ENCODE peak calls at places on chromosomes 11 and 22, in ten cellular contexts. U is astrocyte of the cerebellum, K is foreskin fibroblast, W is WERI-Rb-1, N is A549, F is left ventricle myocardium inferior, J is thoracic aorta, L is epithelial cell of proximal tubule, C is hepatocyte, D is fibroblast of lung. I is an unnamed sample.

GRCh38 chr11:11265994-11266606 is 87.0 kb downstream of the CSNK2A3 start:
- DNase-seq in U (no peak), K (no peak), W (peak), N (peak), F (no peak), J (no peak), L (no peak), C (peak), D (no peak), I (no peak)

GRCh38 chr11:13137778-13138400 is 128.8 kb downstream of the RASSF10 start:
- DNase-seq in U (no peak), K (no peak), W (no peak), N (peak), F (no peak), J (no peak), L (no peak), C (no peak), D (no peak), I (no peak)

GRCh38 chr11:63491614-63492372 is 826 bp upstream of the PLAAT5 start:
- DNase-seq in U (no peak), K (no peak), W (no peak), N (no peak), F (no peak), J (no peak), L (no peak), C (peak), D (peak), I (no peak)

GRCh38 chr11:71502871-71503435 is 24.1 kb upstream of the KRTAP5-7 start:
- DNase-seq in U (no peak), K (no peak), W (no peak), N (no peak), F (no peak), J (no peak), L (no peak), C (no peak), D (no peak), I (no peak)

GRCh38 chr11:100830978-100831732 is 144.1 kb downstream of the ARHGAP42 start:
- DNase-seq in U (peak), K (peak), W (no peak), N (peak), F (no peak), J (no peak), L (no peak), C (peak), D (peak), I (peak)

GRCh38 chr11:2812371-2812991 is 73.1 kb downstream of the CDKN1C start:
- DNase-seq in U (no peak), K (no peak), W (no peak), N (no peak), F (peak), J (no peak), L (no peak), C (peak), D (no peak), I (no peak)

GRCh38 chr11:5380740-5381342 is 2.8 kb upstream of the OR51M1 start:
- DNase-seq in U (peak), K (peak), W (peak), N (peak), F (peak), J (no peak), L (peak), C (peak), D (peak), I (no peak)

GRCh38 chr11:33290319-33290718 is 33.1 kb downstream of the HIPK3 start:
- DNase-seq in U (no peak), K (no peak), W (no peak), N (no peak), F (no peak), J (no peak), L (no peak), C (no peak), D (no peak), I (no peak)

GRCh38 chr22:44536411-44536810 is 38.4 kb upstream of the RTL6 start:
- DNase-seq in U (no peak), K (no peak), W (no peak), N (no peak), F (no peak), J (no peak), L (no peak), C (no peak), D (no peak), I (no peak)

GRCh38 chr11:129933866-129934265 is 38.5 kb upstream of the NFRKB start:
- DNase-seq in U (no peak), K (no peak), W (no peak), N (no peak), F (no peak), J (no peak), L (no peak), C (no peak), D (no peak), I (no peak)

GRCh38 chr11:62353841-62354240 is 16.6 kb downstream of the ASRGL1 start:
- DNase-seq in U (no peak), K (no peak), W (no peak), N (no peak), F (no peak), J (no peak), L (no peak), C (no peak), D (no peak), I (no peak)

GRCh38 chr22:32623943-32624342 is 149.3 kb downstream of the FBXO7 start:
- DNase-seq in U (peak), K (peak), W (no peak), N (no peak), F (peak), J (peak), L (no peak), C (peak), D (peak), I (peak)

GRCh38 chr22:48838846-48839730 is 988.6 kb downstream of the BRD1 start:
- DNase-seq in U (no peak), K (no peak), W (no peak), N (no peak), F (no peak), J (no peak), L (no peak), C (no peak), D (no peak), I (no peak)

GRCh38 chr22:26322179-26322905 is 106.7 kb upstream of the ASPHD2 start:
- DNase-seq in U (peak), K (peak), W (no peak), N (no peak), F (no peak), J (no peak), L (peak), C (no peak), D (no peak), I (no peak)

GRCh38 chr11:80083561-80083960 is 642.7 kb upstream of the TENM4 start:
- DNase-seq in U (no peak), K (no peak), W (no peak), N (no peak), F (no peak), J (no peak), L (no peak), C (peak), D (no peak), I (no peak)

GRCh38 chr11:33248416-33248957 is 8.7 kb upstream of the HIPK3 start:
- DNase-seq in U (no peak), K (no peak), W (no peak), N (no peak), F (no peak), J (no peak), L (peak), C (no peak), D (peak), I (no peak)

GRCh38 chr11:64225608-64226506 is at the start of the genes NUDT22 and TRPT1:
- DNase-seq in U (no peak), K (peak), W (peak), N (peak), F (peak), J (no peak), L (no peak), C (peak), D (peak), I (peak)

GRCh38 chr11:77140231-77140959 is 12.3 kb downstream of the MYO7A start:
- DNase-seq in U (no peak), K (no peak), W (peak), N (no peak), F (peak), J (no peak), L (no peak), C (no peak), D (peak), I (no peak)

GRCh38 chr11:17263803-17264202 is 12.7 kb upstream of the NUCB2 start:
- DNase-seq in U (no peak), K (peak), W (no peak), N (no peak), F (no peak), J (no peak), L (no peak), C (no peak), D (peak), I (peak)

GRCh38 chr11:132022718-132023117 is 652.3 kb downstream of the NTM start:
- DNase-seq in U (peak), K (peak), W (no peak), N (no peak), F (no peak), J (no peak), L (no peak), C (no peak), D (peak), I (peak)

GRCh38 chr11:125084057-125084416 is 20.9 kb downstream of the SLC37A2 start:
- DNase-seq in U (no peak), K (no peak), W (no peak), N (no peak), F (no peak), J (no peak), L (no peak), C (no peak), D (no peak), I (no peak)

GRCh38 chr22:32949719-32950118 is 108.5 kb downstream of the SYN3 start:
- DNase-seq in U (no peak), K (no peak), W (no peak), N (no peak), F (no peak), J (no peak), L (no peak), C (peak), D (no peak), I (no peak)

GRCh38 chr22:49350441-49351121 is 477.1 kb downstream of the BRD1 start:
- DNase-seq in U (no peak), K (no peak), W (peak), N (no peak), F (no peak), J (no peak), L (no peak), C (no peak), D (no peak), I (no peak)

GRCh38 chr11:34345991-34346480 is 11.8 kb downstream of the ABTB2 start:
- DNase-seq in U (no peak), K (no peak), W (no peak), N (no peak), F (peak), J (no peak), L (no peak), C (no peak), D (peak), I (no peak)

GRCh38 chr22:39498368-39498767 is 3.7 kb upstream of the MIEF1 start:
- DNase-seq in U (no peak), K (no peak), W (no peak), N (no peak), F (peak), J (no peak), L (no peak), C (no peak), D (no peak), I (no peak)

GRCh38 chr11:2860636-2861035 is 24.9 kb downstream of the CDKN1C start:
- DNase-seq in U (no peak), K (no peak), W (no peak), N (peak), F (no peak), J (no peak), L (no peak), C (peak), D (peak), I (no peak)

GRCh38 chr22:33519140-33519973 is 400.9 kb downstream of the LARGE1 start:
- DNase-seq in U (no peak), K (no peak), W (peak), N (peak), F (no peak), J (no peak), L (no peak), C (peak), D (peak), I (peak)

GRCh38 chr11:33622231-33622630 is 78.4 kb downstream of the C11orf91 start:
- DNase-seq in U (peak), K (peak), W (no peak), N (no peak), F (no peak), J (no peak), L (no peak), C (no peak), D (peak), I (no peak)

GRCh38 chr11:60310407-60310998 is 16.6 kb upstream of the MS4A6E start:
- DNase-seq in U (no peak), K (no peak), W (no peak), N (no peak), F (no peak), J (no peak), L (no peak), C (no peak), D (no peak), I (no peak)

GRCh38 chr22:38569972-38570840 is at the start of gene DMC1:
- DNase-seq in U (peak), K (peak), W (peak), N (peak), F (peak), J (peak), L (no peak), C (peak), D (peak), I (peak)

GRCh38 chr11:130711193-130711592 is 205.1 kb downstream of the SNX19 start:
- DNase-seq in U (no peak), K (no peak), W (no peak), N (no peak), F (no peak), J (no peak), L (no peak), C (no peak), D (no peak), I (no peak)

GRCh38 chr22:44026630-44027511 is 2.8 kb downstream of the PARVB start:
- DNase-seq in U (no peak), K (no peak), W (no peak), N (no peak), F (peak), J (peak), L (no peak), C (no peak), D (peak), I (no peak)

GRCh38 chr22:37370306-37370979 is 56.8 kb downstream of the ELFN2 start:
- DNase-seq in U (no peak), K (no peak), W (no peak), N (no peak), F (peak), J (no peak), L (no peak), C (no peak), D (no peak), I (no peak)

GRCh38 chr11:44451706-44452105 is 113.8 kb upstream of the CD82 start:
- DNase-seq in U (no peak), K (no peak), W (no peak), N (no peak), F (no peak), J (no peak), L (no peak), C (no peak), D (no peak), I (no peak)

GRCh38 chr11:59802639-59803176 is 7.9 kb downstream of the MRPL16 start:
- DNase-seq in U (peak), K (peak), W (peak), N (peak), F (no peak), J (no peak), L (no peak), C (peak), D (peak), I (no peak)

GRCh38 chr11:69640995-69641581 is at the start of gene CCND1:
- DNase-seq in U (peak), K (peak), W (peak), N (peak), F (peak), J (peak), L (peak), C (peak), D (peak), I (peak)

GRCh38 chr11:126704144-126704543 is 296.4 kb downstream of the KIRREL3 start:
- DNase-seq in U (no peak), K (no peak), W (no peak), N (no peak), F (no peak), J (no peak), L (no peak), C (no peak), D (no peak), I (no peak)

GRCh38 chr22:30362632-30363281 is 6.0 kb downstream of the CCDC157 start:
- DNase-seq in U (no peak), K (no peak), W (no peak), N (no peak), F (no peak), J (no peak), L (no peak), C (no peak), D (no peak), I (no peak)

GRCh38 chr11:19259487-19260345 is 19.0 kb upstream of the E2F8 start:
- DNase-seq in U (peak), K (peak), W (peak), N (peak), F (peak), J (no peak), L (no peak), C (peak), D (peak), I (no peak)

GRCh38 chr11:130677486-130678153 is 229.2 kb downstream of the ADAMTS15 start:
- DNase-seq in U (peak), K (peak), W (no peak), N (peak), F (peak), J (no peak), L (peak), C (peak), D (peak), I (peak)

GRCh38 chr22:16608931-16609330 is 16.3 kb upstream of the CCT8L2 start:
- DNase-seq in U (no peak), K (no peak), W (no peak), N (no peak), F (no peak), J (no peak), L (no peak), C (no peak), D (no peak), I (no peak)
- H3K4me3 ChIP-seq in U (no peak), K (no peak), W (no peak), N (no peak), F (peak), J (peak), L (peak), C (no peak), D (no peak), I (peak)

DNA sequence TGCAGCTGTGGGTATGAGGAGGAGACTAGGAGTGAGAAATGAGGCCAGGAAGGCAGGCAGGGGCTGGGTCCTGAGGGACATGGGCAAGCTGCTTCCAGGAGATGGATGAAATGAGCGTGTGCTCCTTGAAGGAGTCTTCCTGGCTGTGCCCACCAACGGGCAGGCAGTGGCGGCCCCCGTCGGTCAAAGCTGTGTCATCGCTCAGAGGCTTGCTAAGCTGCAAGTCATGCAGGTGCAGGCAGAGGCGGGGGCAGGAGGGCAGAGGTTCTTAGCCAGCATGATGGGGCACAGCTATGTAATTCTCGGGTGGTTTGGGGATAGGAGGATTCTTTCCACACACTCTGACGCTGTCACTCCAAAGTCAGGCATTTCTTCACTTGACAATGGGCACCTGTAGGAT is 12.5 kb upstream of the PEX26 start:
- DNase-seq in U (no peak), K (no peak), W (peak), N (peak), F (no peak), J (no peak), L (no peak), C (no peak), D (no peak), I (no peak)
- TF ChIP-seq CTCF in U (no peak), K (no peak), W (peak), N (no peak), F (no peak), J (no peak), L (peak), C (no peak), D (no peak), I (no peak)

GRCh38 chr11:45665206-45665932 is at the start of gene CHST1:
- DNase-seq in U (no peak), K (peak), W (peak), N (peak), F (peak), J (no peak), L (no peak), C (peak), D (no peak), I (no peak)

GRCh38 chr11:45664376-45665205 is 831 bp downstream of the CHST1 start:
- DNase-seq in U (no peak), K (no peak), W (no peak), N (no peak), F (no peak), J (no peak), L (no peak), C (no peak), D (no peak), I (no peak)

GRCh38 chr11:45662665-45663485 is 2.5 kb downstream of the CHST1 start:
- DNase-seq in U (peak), K (peak), W (no peak), N (peak), F (no peak), J (peak), L (no peak), C (peak), D (peak), I (peak)

GRCh38 chr11:45662096-45662664 is 3.2 kb downstream of the CHST1 start:
- DNase-seq in U (no peak), K (no peak), W (no peak), N (no peak), F (no peak), J (no peak), L (no peak), C (no peak), D (no peak), I (no peak)

GRCh38 chr11:45663486-45664375 is 1.7 kb downstream of the CHST1 start:
- DNase-seq in U (no peak), K (peak), W (no peak), N (no peak), F (no peak), J (no peak), L (no peak), C (no peak), D (no peak), I (no peak)
- H3K4me3 ChIP-seq in U (peak), K (no peak), W (peak), N (peak), F (peak), J (peak), L (no peak), C (no peak), D (no peak), I (no peak)

GRCh38 chr11:27656806-27657483 is 43.3 kb downstream of the BDNF start:
- DNase-seq in U (no peak), K (peak), W (no peak), N (peak), F (no peak), J (no peak), L (no peak), C (no peak), D (no peak), I (no peak)

GRCh38 chr11:27660171-27660570 is 40.1 kb downstream of the BDNF start:
- DNase-seq in U (no peak), K (no peak), W (no peak), N (no peak), F (no peak), J (no peak), L (no peak), C (no peak), D (no peak), I (no peak)

GRCh38 chr11:27653990-27654758 is 46.1 kb downstream of the BDNF start:
- DNase-seq in U (no peak), K (no peak), W (no peak), N (no peak), F (no peak), J (no peak), L (no peak), C (no peak), D (no peak), I (no peak)

GRCh38 chr11:27658535-27659236 is 41.6 kb downstream of the BDNF start:
- DNase-seq in U (no peak), K (no peak), W (no peak), N (no peak), F (no peak), J (no peak), L (no peak), C (no peak), D (no peak), I (no peak)

GRCh38 chr11:27656320-27656719 is 43.9 kb downstream of the BDNF start:
- DNase-seq in U (no peak), K (no peak), W (no peak), N (no peak), F (no peak), J (no peak), L (no peak), C (no peak), D (no peak), I (no peak)
- TF ChIP-seq CTCF in U (no peak), K (no peak), W (no peak), N (no peak), F (no peak), J (no peak), L (no peak), C (no peak), D (no peak), I (no peak)

GRCh38 chr11:73576226-73576625 is 21.7 kb downstream of the FAM168A start:
- DNase-seq in U (no peak), K (no peak), W (no peak), N (no peak), F (no peak), J (no peak), L (no peak), C (no peak), D (no peak), I (no peak)
- H3K4me3 ChIP-seq in U (no peak), K (no peak), W (no peak), N (no peak), F (no peak), J (no peak), L (no peak), C (no peak), D (no peak), I (no peak)